ENCODE peak calls at places on chromosomes 16 and 17, in five cellular contexts. J, R, A, U and Y are unnamed samples.

GRCh38 chr17:83129676-83130075 is 50.3 kb downstream of the METRNL start:
- DNase-seq in J (no peak), R (no peak), A (no peak), U (no peak), Y (no peak)

GRCh38 chr16:65619606-65620005 is 497.7 kb upstream of the CDH11 start:
- DNase-seq in J (no peak), R (no peak), A (no peak), U (no peak), Y (no peak)

GRCh38 chr17:50396261-50397110 is 837 bp downstream of the LRRC59 start:
- DNase-seq in J (peak; percentile 11), R (no peak), A (no peak), U (peak; percentile 83), Y (peak; percentile 43)

GRCh38 chr16:78654929-78655328 is 555.5 kb downstream of the WWOX start:
- DNase-seq in J (no peak), R (no peak), A (no peak), U (no peak), Y (no peak)

GRCh38 chr17:31517524-31517923 is 126.0 kb downstream of the RAB11FIP4 start:
- DNase-seq in J (no peak), R (no peak), A (no peak), U (peak; percentile 25), Y (no peak)

GRCh38 chr17:1087381-1088241 is 90.7 kb downstream of the TIMM22 start:
- DNase-seq in J (no peak), R (no peak), A (peak; percentile 69), U (peak; percentile 96), Y (no peak)

GRCh38 chr17:17819111-17819510 is 17.7 kb downstream of the SREBF1 start:
- DNase-seq in J (no peak), R (no peak), A (no peak), U (no peak), Y (no peak)

GRCh38 chr17:59093702-59094231 is 12.9 kb downstream of the TRIM37 start:
- DNase-seq in J (no peak), R (no peak), A (no peak), U (no peak), Y (peak; percentile 92)